ENCODE peak calls at places on chromosomes 13 and 19, in seven cellular contexts. X, M, D, Q, C, A and N are unnamed samples.

GRCh38 chr19:3186377-3186688 is 603 bp downstream of the NCLN start:
- DNase-seq in X (peak; percentile 36), M (peak; percentile 47), D (no peak), Q (no peak), C (no peak), A (no peak), N (peak; percentile 14)

GRCh38 chr13:71866173-71867091 is 572 bp downstream of the DACH1 start:
- DNase-seq in X (peak; percentile 56), M (peak; percentile 24), D (no peak), Q (no peak), C (no peak), A (peak; percentile 12), N (no peak)

GRCh38 chr19:38869160-38869835 is 8.8 kb downstream of the RINL start:
- DNase-seq in X (no peak), M (no peak), D (no peak), Q (no peak), C (no peak), A (no peak), N (no peak)

GRCh38 chr19:29624489-29625210 is 18.6 kb downstream of the POP4 start:
- DNase-seq in X (no peak), M (peak; percentile 22), D (peak; percentile 4), Q (no peak), C (no peak), A (no peak), N (peak; percentile 11)

GRCh38 chr13:83819611-83820010 is 62.7 kb downstream of the SLITRK1 start:
- DNase-seq in X (no peak), M (peak; percentile 34), D (peak; percentile 3), Q (no peak), C (no peak), A (no peak), N (peak; percentile 19)

GRCh38 chr13:20363604-20364003 is 131.5 kb upstream of the GJB6 start:
- DNase-seq in X (no peak), M (no peak), D (no peak), Q (no peak), C (peak; percentile 10), A (no peak), N (peak; percentile 14)

GRCh38 chr19:42281175-42282035 is 12.4 kb downstream of the CIC start:
- DNase-seq in X (peak; percentile 52), M (peak; percentile 83), D (peak; percentile 41), Q (peak; percentile 27), C (peak; percentile 61), A (peak; percentile 75), N (peak; percentile 38)

GRCh38 chr19:7197169-7197759 is 97.0 kb downstream of the INSR start:
- DNase-seq in X (peak; percentile 97), M (peak; percentile 98), D (peak; percentile 96), Q (peak; percentile 98), C (peak; percentile 96), A (peak; percentile 96), N (peak; percentile 96)

GRCh38 chr13:41059896-41060722 is 1.2 kb upstream of the WBP4 start:
- DNase-seq in X (peak; percentile 96), M (peak; percentile 96), D (peak; percentile 87), Q (peak; percentile 90), C (peak; percentile 86), A (peak; percentile 95), N (peak; percentile 89)

GRCh38 chr13:66469745-66470144 is 760.4 kb downstream of the PCDH9 start:
- DNase-seq in X (no peak), M (no peak), D (no peak), Q (no peak), C (no peak), A (no peak), N (no peak)

GRCh38 chr19:40266912-40267600 is 18.1 kb downstream of the AKT2 start:
- DNase-seq in X (no peak), M (no peak), D (no peak), Q (no peak), C (no peak), A (no peak), N (no peak)

GRCh38 chr19:38893341-38893771 is 6.1 kb downstream of the SIRT2 start:
- DNase-seq in X (no peak), M (no peak), D (no peak), Q (no peak), C (no peak), A (no peak), N (no peak)

GRCh38 chr13:23020246-23020843 is 160.4 kb upstream of the SGCG start:
- DNase-seq in X (peak; percentile 40), M (peak; percentile 55), D (peak; percentile 57), Q (peak; percentile 55), C (peak; percentile 72), A (peak; percentile 26), N (peak; percentile 69)

GRCh38 chr13:50198508-50198907 is 183.3 kb downstream of the KCNRG start:
- DNase-seq in X (no peak), M (peak; percentile 62), D (peak; percentile 20), Q (peak; percentile 66), C (peak; percentile 93), A (no peak), N (peak; percentile 95)

GRCh38 chr19:51250786-51251452 is at the start of gene SIGLECL1:
- DNase-seq in X (no peak), M (no peak), D (no peak), Q (no peak), C (no peak), A (no peak), N (no peak)

GRCh38 chr13:99227909-99228688 is 27.4 kb downstream of the UBAC2 start:
- DNase-seq in X (no peak), M (no peak), D (no peak), Q (no peak), C (no peak), A (no peak), N (no peak)
- H3K4me3 ChIP-seq in X (no peak overlapping the region), M (no peak overlapping the region), D (no peak overlapping the region), Q (no peak overlapping the region), C (no peak overlapping the region), A (no peak overlapping the region), N (no peak overlapping the region)

GRCh38 chr13:104301216-104301975 is 1235.2 kb upstream of the SLC10A2 start:
- DNase-seq in X (peak; percentile 35), M (no peak), D (peak; percentile 29), Q (no peak), C (no peak), A (no peak), N (no peak)

GRCh38 chr13:104296301-104296700 is 1230.1 kb upstream of the SLC10A2 start:
- DNase-seq in X (peak; percentile 18), M (no peak), D (no peak), Q (no peak), C (no peak), A (no peak), N (no peak)

GRCh38 chr13:104295537-104295936 is 1229.3 kb upstream of the SLC10A2 start:
- DNase-seq in X (no peak), M (no peak), D (no peak), Q (no peak), C (no peak), A (no peak), N (no peak)

GRCh38 chr13:104297075-104297474 is 1230.9 kb upstream of the SLC10A2 start:
- DNase-seq in X (no peak), M (no peak), D (no peak), Q (no peak), C (no peak), A (no peak), N (no peak)
- H3K4me3 ChIP-seq in X (no peak overlapping the region), M (no peak overlapping the region), D (no peak overlapping the region), Q (no peak overlapping the region), C (no peak overlapping the region), A (no peak overlapping the region), N (no peak overlapping the region)

GRCh38 chr13:36371185-36371584 is 25.0 kb upstream of the SPART start:
- DNase-seq in X (no peak), M (no peak), D (no peak), Q (no peak), C (no peak), A (no peak), N (no peak)
- H3K4me3 ChIP-seq in X (no peak overlapping the region), M (no peak overlapping the region), D (no peak overlapping the region), Q (no peak overlapping the region), C (no peak overlapping the region), A (no peak overlapping the region), N (no peak overlapping the region)

GRCh38 chr13:97221046-97221445 is 1.1 kb upstream of the MBNL2 start:
- DNase-seq in X (no peak), M (no peak), D (no peak), Q (no peak), C (no peak), A (no peak), N (no peak)

GRCh38 chr13:97222934-97223710 is 989 bp downstream of the MBNL2 start:
- DNase-seq in X (no peak), M (peak; percentile 67), D (no peak), Q (peak; percentile 88), C (no peak), A (no peak), N (no peak)

GRCh38 chr13:97220151-97220900 is 1.8 kb upstream of the MBNL2 start:
- DNase-seq in X (no peak), M (no peak), D (no peak), Q (no peak), C (no peak), A (no peak), N (no peak)

GRCh38 chr13:97221989-97222700 is at the start of gene MBNL2:
- DNase-seq in X (peak; percentile 96), M (peak; percentile 95), D (peak; percentile 94), Q (peak; percentile 91), C (peak; percentile 96), A (peak; percentile 92), N (peak; percentile 92)

GRCh38 chr13:97221491-97221890 is 642 bp upstream of the MBNL2 start:
- DNase-seq in X (no peak), M (no peak), D (no peak), Q (no peak), C (no peak), A (no peak), N (no peak)
- H3K4me3 ChIP-seq in X (no peak overlapping the region), M (peak overlapping the region; percentile 91), D (no peak overlapping the region), Q (peak overlapping the region; percentile 82), C (peak overlapping the region; percentile 65), A (peak overlapping the region; percentile 70), N (peak overlapping the region; percentile 74)